ENCODE peak calls at places on chromosomes 7 and 10, in seven cellular contexts. H is choroid plexus epithelial cell, K is AG10803, N is heart right ventricle, F is HFFc6, O is AG04450, X is GM06990. L is an unnamed sample.

GRCh38 chr10:69397972-69398371 is 18.7 kb downstream of the TACR2 start:
- DNase-seq in H (peak; percentile 58), K (peak; percentile 25), N (no peak), F (no peak), O (no peak), X (no peak), L (no peak)

GRCh38 chr10:89458289-89458688 is 43.9 kb downstream of the IFIT5 start:
- DNase-seq in H (peak; percentile 82), K (peak; percentile 80), N (no peak), F (peak; percentile 38), O (no peak), X (no peak), L (peak; percentile 58)

GRCh38 chr7:130956417-130957139 is 222.6 kb upstream of the KLF14 start:
- DNase-seq in H (no peak), K (no peak), N (no peak), F (peak; percentile 31), O (no peak), X (no peak), L (no peak)

GRCh38 chr7:144830811-144831210 is 5.0 kb downstream of the TPK1 start:
- DNase-seq in H (peak; percentile 56), K (peak; percentile 0), N (no peak), F (no peak), O (no peak), X (no peak), L (no peak)

GRCh38 chr7:118844748-118845147 is 620.2 kb downstream of the ANKRD7 start:
- DNase-seq in H (no peak), K (no peak), N (no peak), F (no peak), O (no peak), X (no peak), L (no peak)

GRCh38 chr10:112429147-112429546 is 17.6 kb downstream of the ZDHHC6 start:
- DNase-seq in H (no peak), K (no peak), N (no peak), F (no peak), O (no peak), X (no peak), L (no peak)

GRCh38 chr10:71963756-71964668 is at the start of gene CHST3:
- DNase-seq in H (peak; percentile 63), K (peak; percentile 76), N (peak; percentile 88), F (peak; percentile 39), O (no peak), X (no peak), L (no peak)

GRCh38 chr7:156984209-156984891 is 26.1 kb downstream of the MNX1 start:
- DNase-seq in H (peak; percentile 58), K (peak; percentile 95), N (no peak), F (peak; percentile 58), O (peak; percentile 8), X (no peak), L (peak; percentile 17)

GRCh38 chr10:132689721-132690360 is 96.1 kb downstream of the NKX6-2 start:
- DNase-seq in H (no peak), K (no peak), N (no peak), F (no peak), O (no peak), X (no peak), L (no peak)

GRCh38 chr7:6558837-6559236 is 7.6 kb upstream of the GRID2IP start:
- DNase-seq in H (peak; percentile 55), K (peak; percentile 54), N (no peak), F (peak; percentile 56), O (no peak), X (no peak), L (no peak)
- TF ChIP-seq CTCF in H (peak; percentile 59), K (peak; percentile 49), N (no peak), F (peak; percentile 66), O (peak; percentile 49), X (peak; percentile 60), L (peak; percentile 49)

GRCh38 chr7:49850921-49851613 is 77.6 kb downstream of the VWC2 start:
- DNase-seq in H (no peak), K (no peak), N (no peak), F (no peak), O (no peak), X (no peak), L (no peak)
- TF ChIP-seq CTCF in H (no peak), K (no peak), N (no peak), F (no peak), O (no peak), X (no peak), L (no peak)

GRCh38 chr7:100586266-100587025 is at the start of gene FBXO24:
- DNase-seq in H (peak; percentile 100), K (peak; percentile 100), N (peak; percentile 100), F (peak; percentile 100), O (peak; percentile 100), X (peak; percentile 100), L (peak; percentile 100)
- TF ChIP-seq CTCF in H (no peak), K (no peak), N (no peak), F (no peak), O (no peak), X (no peak), L (no peak)

GRCh38 chr7:107746006-107746405 is 2.1 kb downstream of the CBLL1 start:
- DNase-seq in H (no peak), K (no peak), N (no peak), F (no peak), O (no peak), X (no peak), L (no peak)
- TF ChIP-seq CTCF in H (no peak), K (no peak), N (no peak), F (no peak), O (no peak), X (no peak), L (no peak)

GRCh38 chr10:97355571-97355975 is 21.0 kb upstream of the FRAT2 start:
- DNase-seq in H (peak; percentile 56), K (no peak), N (no peak), F (no peak), O (no peak), X (no peak), L (no peak)
- TF ChIP-seq CTCF in H (peak; percentile 68), K (peak; percentile 34), N (peak; percentile 26), F (peak; percentile 34), O (peak; percentile 50), X (peak; percentile 18), L (peak; percentile 16)

GRCh38 chr7:68629-69028 is 123.7 kb upstream of the FAM20C start:
- DNase-seq in H (peak; percentile 54), K (peak; percentile 31), N (no peak), F (no peak), O (no peak), X (no peak), L (no peak)
- TF ChIP-seq CTCF in H (peak; percentile 55), K (peak; percentile 24), N (no peak), F (peak; percentile 21), O (peak; percentile 39), X (no peak), L (no peak)

GRCh38 chr10:122298598-122299301 is 27.7 kb downstream of the BTBD16 start:
- DNase-seq in H (peak; percentile 89), K (peak; percentile 74), N (peak; percentile 72), F (peak; percentile 50), O (peak; percentile 58), X (peak; percentile 13), L (no peak)
- TF ChIP-seq CTCF in H (peak; percentile 92), K (peak; percentile 97), N (peak; percentile 88), F (peak; percentile 94), O (peak; percentile 94), X (peak; percentile 85), L (peak; percentile 89)

GRCh38 chr10:53434413-53434812 is 661.8 kb upstream of the MBL2 start:
- DNase-seq in H (no peak), K (no peak), N (no peak), F (no peak), O (no peak), X (no peak), L (no peak)
- TF ChIP-seq CTCF in H (no peak), K (no peak), N (no peak), F (no peak), O (no peak), X (no peak), L (no peak)

GRCh38 chr10:17805921-17806577 is 3.1 kb upstream of the MRC1 start:
- DNase-seq in H (no peak), K (no peak), N (no peak), F (no peak), O (no peak), X (no peak), L (no peak)
- TF ChIP-seq CTCF in H (no peak), K (no peak), N (no peak), F (peak; percentile 45), O (peak; percentile 7), X (peak; percentile 30), L (no peak)